ENCODE peak calls at places on chromosome 17, in five cellular contexts. One of them, this sample, is unnamed.

GRCh38 chr17:39965017-39965699 is 2.4 kb downstream of the GSDMA start:
- DNase-seq in adrenal gland: no peak
- DNase-seq in transverse colon: no peak
- DNase-seq in body of pancreas: no peak
- DNase-seq in gastrocnemius medialis: no peak
- DNase-seq in this sample: no peak

GRCh38 chr17:73553311-73553710 is 90.9 kb downstream of the SDK2 start:
- DNase-seq in adrenal gland: no peak
- DNase-seq in gastrocnemius medialis: no peak
- DNase-seq in body of pancreas: no peak
- DNase-seq in transverse colon: no peak
- DNase-seq in this sample: no peak

GRCh38 chr17:29835438-29836351 is 94.3 kb downstream of the SSH2 start:
- DNase-seq in body of pancreas: no peak
- DNase-seq in gastrocnemius medialis: no peak
- DNase-seq in transverse colon: peak
- DNase-seq in adrenal gland: peak
- DNase-seq in this sample: no peak

GRCh38 chr17:19978206-19978802 is 676 bp upstream of the AKAP10 start:
- DNase-seq in transverse colon: no peak
- DNase-seq in gastrocnemius medialis: no peak
- DNase-seq in body of pancreas: no peak
- DNase-seq in adrenal gland: no peak
- DNase-seq in this sample: no peak

GRCh38 chr17:14784997-14785696 is 480.0 kb downstream of the PMP22 start:
- DNase-seq in transverse colon: no peak
- DNase-seq in gastrocnemius medialis: no peak
- DNase-seq in body of pancreas: no peak
- DNase-seq in adrenal gland: no peak
- DNase-seq in this sample: no peak

GRCh38 chr17:50218771-50219315 is 17.4 kb upstream of the COL1A1 start:
- DNase-seq in adrenal gland: no peak
- DNase-seq in body of pancreas: no peak
- DNase-seq in transverse colon: no peak
- DNase-seq in gastrocnemius medialis: no peak
- DNase-seq in this sample: no peak

GRCh38 chr17:66540131-66540781 is 237.8 kb downstream of the PRKCA start:
- DNase-seq in gastrocnemius medialis: no peak
- DNase-seq in body of pancreas: no peak
- DNase-seq in adrenal gland: no peak
- DNase-seq in transverse colon: no peak
- DNase-seq in this sample: peak

GRCh38 chr17:71631483-71631882 is 489.3 kb upstream of the SOX9 start:
- DNase-seq in body of pancreas: no peak
- DNase-seq in gastrocnemius medialis: no peak
- DNase-seq in adrenal gland: no peak
- DNase-seq in transverse colon: no peak
- DNase-seq in this sample: no peak

GRCh38 chr17:30547778-30548177 is 70.6 kb downstream of the GOSR1 start:
- DNase-seq in transverse colon: no peak
- DNase-seq in adrenal gland: no peak
- DNase-seq in body of pancreas: no peak
- DNase-seq in gastrocnemius medialis: no peak
- DNase-seq in this sample: no peak

GRCh38 chr17:63961355-63962207 is 11.1 kb downstream of the SCN4A start:
- DNase-seq in transverse colon: peak
- DNase-seq in body of pancreas: peak
- DNase-seq in gastrocnemius medialis: peak
- DNase-seq in adrenal gland: peak
- DNase-seq in this sample: peak

GRCh38 chr17:39143552-39144093 is 7.8 kb downstream of the PLXDC1 start:
- DNase-seq in adrenal gland: no peak
- DNase-seq in transverse colon: no peak
- DNase-seq in gastrocnemius medialis: peak
- DNase-seq in body of pancreas: no peak
- DNase-seq in this sample: peak

GRCh38 chr17:28563475-28563874 is 7.8 kb downstream of the PIGS start:
- DNase-seq in gastrocnemius medialis: no peak
- DNase-seq in adrenal gland: no peak
- DNase-seq in transverse colon: no peak
- DNase-seq in body of pancreas: no peak
- DNase-seq in this sample: no peak

GRCh38 chr17:39144414-39144813 is 7.0 kb downstream of the PLXDC1 start:
- DNase-seq in gastrocnemius medialis: peak
- DNase-seq in transverse colon: peak
- DNase-seq in body of pancreas: peak
- DNase-seq in adrenal gland: peak
- DNase-seq in this sample: peak

GRCh38 chr17:17072546-17072945 is 30.3 kb downstream of the MPRIP start:
- DNase-seq in body of pancreas: no peak
- DNase-seq in transverse colon: no peak
- DNase-seq in gastrocnemius medialis: no peak
- DNase-seq in adrenal gland: peak
- DNase-seq in this sample: peak

GRCh38 chr17:58991718-58992331 is 114.9 kb downstream of the TRIM37 start:
- DNase-seq in transverse colon: peak
- DNase-seq in adrenal gland: no peak
- DNase-seq in body of pancreas: no peak
- DNase-seq in gastrocnemius medialis: no peak
- DNase-seq in this sample: no peak

GRCh38 chr17:77083547-77083946 is 57.2 kb upstream of the SEC14L1 start:
- DNase-seq in adrenal gland: no peak
- DNase-seq in gastrocnemius medialis: no peak
- DNase-seq in body of pancreas: no peak
- DNase-seq in transverse colon: peak
- DNase-seq in this sample: no peak

GRCh38 chr17:43917348-43918025 is 10.2 kb upstream of the MPP2 start:
- DNase-seq in body of pancreas: no peak
- DNase-seq in transverse colon: peak
- DNase-seq in adrenal gland: no peak
- DNase-seq in gastrocnemius medialis: no peak
- DNase-seq in this sample: peak
- TF ChIP-seq CTCF in body of pancreas: no peak
- TF ChIP-seq CTCF in transverse colon: peak
- TF ChIP-seq CTCF in adrenal gland: no peak
- TF ChIP-seq CTCF in gastrocnemius medialis: no peak
- TF ChIP-seq CTCF in this sample: peak

DNA sequence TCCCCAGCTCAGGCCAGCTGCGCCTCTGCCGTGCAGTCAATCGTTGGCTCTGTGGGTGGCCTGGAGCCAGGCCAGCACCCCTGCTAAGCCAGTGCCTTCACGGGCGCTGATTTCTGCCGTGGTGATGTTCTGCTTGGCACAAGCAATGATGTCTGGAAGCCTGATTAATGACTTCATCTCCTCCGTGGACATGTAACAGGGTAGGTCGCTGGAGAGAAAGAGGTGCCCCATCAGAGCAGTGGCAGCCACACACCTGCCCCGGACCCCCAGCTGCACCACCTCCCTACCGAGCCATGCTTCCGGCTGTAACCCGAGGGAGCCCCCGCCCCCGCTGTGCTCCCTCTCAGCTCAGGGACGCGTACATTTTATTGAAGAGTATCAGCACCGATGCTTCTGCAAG is 1.9 kb downstream of the ARL16 start:
- DNase-seq in transverse colon: no peak
- DNase-seq in adrenal gland: no peak
- DNase-seq in gastrocnemius medialis: no peak
- DNase-seq in body of pancreas: peak
- DNase-seq in this sample: no peak
- H3K4me3 ChIP-seq in transverse colon: no peak
- H3K4me3 ChIP-seq in adrenal gland: no peak
- H3K4me3 ChIP-seq in gastrocnemius medialis: no peak
- H3K4me3 ChIP-seq in body of pancreas: no peak
- H3K4me3 ChIP-seq in this sample: no peak

GRCh38 chr17:7251330-7252175 is at the start of gene CTDNEP1:
- DNase-seq in adrenal gland: peak
- DNase-seq in gastrocnemius medialis: peak
- DNase-seq in transverse colon: peak
- DNase-seq in body of pancreas: peak
- DNase-seq in this sample: peak
- TF ChIP-seq POLR2A in adrenal gland: no peak
- TF ChIP-seq POLR2A in gastrocnemius medialis: peak
- TF ChIP-seq POLR2A in transverse colon: peak
- TF ChIP-seq POLR2A in body of pancreas: peak
- TF ChIP-seq POLR2A in this sample: no peak

GRCh38 chr17:3615160-3615870 is 6.1 kb upstream of the TRPV1 start:
- DNase-seq in transverse colon: no peak
- DNase-seq in body of pancreas: no peak
- DNase-seq in gastrocnemius medialis: no peak
- DNase-seq in adrenal gland: no peak
- DNase-seq in this sample: no peak

GRCh38 chr17:3609689-3610088 is 478 bp upstream of the TRPV1 start:
- DNase-seq in adrenal gland: no peak
- DNase-seq in transverse colon: no peak
- DNase-seq in body of pancreas: no peak
- DNase-seq in gastrocnemius medialis: no peak
- DNase-seq in this sample: no peak

GRCh38 chr17:3613139-3613538 is 3.9 kb upstream of the TRPV1 start:
- DNase-seq in adrenal gland: no peak
- DNase-seq in transverse colon: peak
- DNase-seq in body of pancreas: no peak
- DNase-seq in gastrocnemius medialis: no peak
- DNase-seq in this sample: no peak

DNA sequence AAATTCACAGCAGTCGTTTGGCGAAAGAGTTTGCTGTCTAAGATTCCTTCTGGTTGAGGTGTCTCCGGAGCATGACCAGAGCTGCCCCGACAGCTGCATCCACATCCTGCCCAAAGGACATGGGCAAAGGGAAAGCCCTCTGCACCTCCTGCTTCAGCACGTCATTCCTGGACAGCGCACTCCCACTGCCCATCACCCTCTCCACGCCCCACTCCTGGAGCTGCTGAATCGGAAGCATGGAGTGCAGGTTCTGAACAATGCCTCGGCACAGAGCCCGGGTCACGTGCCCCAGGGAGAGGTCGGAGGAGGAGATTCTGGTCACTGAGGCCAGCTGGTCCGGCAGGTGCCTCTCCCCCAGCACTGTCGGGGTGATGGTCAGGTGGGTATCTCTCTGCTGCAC is 1.3 kb upstream of the TRPV1 start:
- DNase-seq in transverse colon: no peak
- DNase-seq in adrenal gland: no peak
- DNase-seq in body of pancreas: no peak
- DNase-seq in gastrocnemius medialis: no peak
- DNase-seq in this sample: no peak
- TF ChIP-seq CTCF in transverse colon: no peak
- TF ChIP-seq CTCF in adrenal gland: no peak
- TF ChIP-seq CTCF in body of pancreas: no peak
- TF ChIP-seq CTCF in gastrocnemius medialis: no peak
- TF ChIP-seq CTCF in this sample: no peak

GRCh38 chr17:79791354-79792123 is 5.3 kb downstream of the CBX8 start:
- DNase-seq in transverse colon: no peak
- DNase-seq in adrenal gland: peak
- DNase-seq in body of pancreas: no peak
- DNase-seq in gastrocnemius medialis: no peak
- DNase-seq in this sample: no peak

GRCh38 chr17:79788455-79788854 is 8.4 kb downstream of the CBX8 start:
- DNase-seq in adrenal gland: no peak
- DNase-seq in body of pancreas: no peak
- DNase-seq in gastrocnemius medialis: no peak
- DNase-seq in transverse colon: no peak
- DNase-seq in this sample: peak

GRCh38 chr17:79790805-79791353 is 6.0 kb downstream of the CBX8 start:
- DNase-seq in adrenal gland: peak
- DNase-seq in gastrocnemius medialis: no peak
- DNase-seq in transverse colon: no peak
- DNase-seq in body of pancreas: no peak
- DNase-seq in this sample: no peak

GRCh38 chr17:79788989-79789942 is 7.6 kb downstream of the CBX8 start:
- DNase-seq in body of pancreas: no peak
- DNase-seq in gastrocnemius medialis: no peak
- DNase-seq in adrenal gland: no peak
- DNase-seq in transverse colon: no peak
- DNase-seq in this sample: no peak

GRCh38 chr17:79789943-79790804 is 6.7 kb downstream of the CBX8 start:
- DNase-seq in gastrocnemius medialis: no peak
- DNase-seq in transverse colon: peak
- DNase-seq in adrenal gland: peak
- DNase-seq in body of pancreas: no peak
- DNase-seq in this sample: peak
- H3K4me3 ChIP-seq in gastrocnemius medialis: peak
- H3K4me3 ChIP-seq in transverse colon: peak
- H3K4me3 ChIP-seq in adrenal gland: no peak
- H3K4me3 ChIP-seq in body of pancreas: no peak
- H3K4me3 ChIP-seq in this sample: no peak

GRCh38 chr17:78383725-78384471 is 5.4 kb downstream of the PGS1 start:
- DNase-seq in transverse colon: peak
- DNase-seq in adrenal gland: peak
- DNase-seq in body of pancreas: peak
- DNase-seq in gastrocnemius medialis: peak
- DNase-seq in this sample: peak
- TF ChIP-seq POLR2A in transverse colon: no peak
- TF ChIP-seq POLR2A in adrenal gland: no peak
- TF ChIP-seq POLR2A in body of pancreas: peak
- TF ChIP-seq POLR2A in gastrocnemius medialis: peak
- TF ChIP-seq POLR2A in this sample: no peak

GRCh38 chr17:7136266-7136877 is 21.8 kb upstream of the ASGR2 start:
- DNase-seq in body of pancreas: peak
- DNase-seq in transverse colon: peak
- DNase-seq in gastrocnemius medialis: peak
- DNase-seq in adrenal gland: peak
- DNase-seq in this sample: peak
- TF ChIP-seq CTCF in body of pancreas: peak
- TF ChIP-seq CTCF in transverse colon: peak
- TF ChIP-seq CTCF in gastrocnemius medialis: peak
- TF ChIP-seq CTCF in adrenal gland: peak
- TF ChIP-seq CTCF in this sample: peak

DNA sequence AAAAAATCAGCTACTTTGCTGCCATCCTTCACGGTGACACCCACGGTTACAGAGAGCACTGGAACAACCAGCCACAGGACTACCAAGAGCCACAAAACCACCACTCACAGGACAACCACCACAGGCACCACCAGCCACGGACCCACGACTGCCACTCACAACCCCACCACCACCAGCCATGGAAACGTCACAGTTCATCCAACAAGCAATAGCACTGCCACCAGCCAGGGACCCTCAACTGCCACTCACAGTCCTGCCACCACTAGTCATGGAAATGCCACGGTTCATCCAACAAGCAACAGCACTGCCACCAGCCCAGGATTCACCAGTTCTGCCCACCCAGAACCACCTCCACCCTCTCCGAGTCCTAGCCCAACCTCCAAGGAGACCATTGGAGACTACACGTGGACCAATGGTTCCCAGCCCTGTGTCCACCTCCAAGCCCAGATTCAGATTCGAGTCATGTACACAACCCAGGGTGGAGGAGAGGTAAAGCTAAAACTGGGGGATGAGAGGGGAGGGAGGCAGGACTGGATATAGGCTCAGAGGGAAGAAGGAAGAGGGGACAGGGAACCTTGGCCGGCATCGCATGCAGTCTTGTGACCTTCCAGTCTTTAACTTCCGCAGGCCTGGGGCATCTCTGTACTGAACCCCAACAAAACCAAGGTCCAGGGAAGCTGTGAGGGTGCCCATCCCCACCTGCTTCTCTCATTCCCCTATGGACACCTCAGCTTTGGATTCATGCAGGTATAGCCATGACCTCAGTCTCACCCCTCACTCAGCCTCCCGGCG is 597 bp downstream of the CD68 start:
- DNase-seq in body of pancreas: no peak
- DNase-seq in adrenal gland: no peak
- DNase-seq in gastrocnemius medialis: no peak
- DNase-seq in transverse colon: no peak
- DNase-seq in this sample: peak
- H3K4me3 ChIP-seq in body of pancreas: no peak
- H3K4me3 ChIP-seq in adrenal gland: no peak
- H3K4me3 ChIP-seq in gastrocnemius medialis: peak
- H3K4me3 ChIP-seq in transverse colon: peak
- H3K4me3 ChIP-seq in this sample: peak

This sample was measured in heart left ventricle.